ENCODE peak calls at places on chromosomes 6 and 20, in six cellular contexts. I is HCT116, P is neural progenitor cell, F is IMR-90, Z is Karpas-422, B is neuronal stem cell. H is an unnamed sample.

GRCh38 chr20:63857751-63858392 is 3.4 kb upstream of the ABHD16B start:
- DNase-seq in I (no peak), P (no peak), F (no peak), Z (peak), B (no peak), H (peak)

GRCh38 chr6:154605207-154605877 is 94.9 kb upstream of the CNKSR3 start:
- DNase-seq in I (no peak), P (no peak), F (no peak), Z (no peak), B (no peak), H (no peak)

GRCh38 chr6:169454204-169454871 is 200.7 kb upstream of the THBS2 start:
- DNase-seq in I (no peak), P (no peak), F (peak), Z (no peak), B (no peak), H (peak)

GRCh38 chr6:20117474-20117873 is 94.8 kb downstream of the MBOAT1 start:
- DNase-seq in I (no peak), P (no peak), F (peak), Z (no peak), B (no peak), H (no peak)

GRCh38 chr20:1390552-1391403 is 2.1 kb downstream of the FKBP1A start:
- DNase-seq in I (no peak), P (no peak), F (no peak), Z (peak), B (no peak), H (no peak)

GRCh38 chr6:158142789-158143188 is 25.3 kb downstream of the SERAC1 start:
- DNase-seq in I (no peak), P (no peak), F (peak), Z (no peak), B (no peak), H (peak)

GRCh38 chr6:113584767-113585166 is 272.4 kb upstream of the MARCKS start:
- DNase-seq in I (no peak), P (peak), F (no peak), Z (no peak), B (peak), H (no peak)

GRCh38 chr6:44805239-44805849 is 417.8 kb downstream of the CDC5L start:
- DNase-seq in I (no peak), P (no peak), F (peak), Z (no peak), B (no peak), H (peak)

DNA sequence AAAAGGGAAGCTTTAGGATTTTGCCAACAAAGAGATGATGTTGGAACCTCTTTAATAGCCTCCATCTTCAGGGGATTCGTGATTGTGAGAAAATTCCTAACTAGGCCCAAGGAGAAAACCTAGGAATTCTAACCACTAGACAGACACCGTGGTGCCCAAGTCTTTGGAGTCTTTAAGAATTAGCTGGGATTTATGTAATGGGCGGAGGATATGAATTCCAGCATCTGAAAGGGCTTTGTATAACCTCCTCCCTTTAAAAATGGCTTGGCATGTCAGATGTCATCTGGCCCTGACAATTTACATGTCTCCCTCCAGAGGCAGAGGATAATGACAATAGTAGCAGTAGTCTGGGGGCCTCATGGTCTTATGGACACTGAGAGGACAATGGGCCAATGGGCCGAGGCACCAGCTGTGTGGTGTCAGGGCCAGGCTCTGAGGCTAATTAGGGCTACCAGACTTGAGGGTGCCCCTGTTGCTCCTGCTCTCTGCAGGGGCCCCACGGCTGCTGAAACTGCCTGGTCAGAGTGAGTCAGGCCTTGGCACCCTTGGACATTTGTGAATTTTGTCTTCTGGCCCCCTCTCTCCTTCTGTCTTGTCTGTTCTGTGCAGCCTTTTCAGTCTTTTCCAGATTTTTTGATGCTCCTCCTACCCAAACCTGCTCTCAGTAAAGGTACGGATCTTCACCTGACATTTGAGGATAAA is 113.9 kb downstream of the EDN1 start:
- DNase-seq in I (no peak), P (no peak), F (peak), Z (no peak), B (no peak), H (peak)
- H2AFZ ChIP-seq in I (no peak), P (peak), F (peak), Z (no peak), B (no peak), H (no peak)

GRCh38 chr6:105305521-105305920 is 97.4 kb downstream of the PREP start:
- DNase-seq in I (no peak), P (no peak), F (no peak), Z (no peak), B (no peak), H (no peak)
- H2AFZ ChIP-seq in I (no peak), P (no peak), F (no peak), Z (no peak), B (no peak), H (no peak)

DNA sequence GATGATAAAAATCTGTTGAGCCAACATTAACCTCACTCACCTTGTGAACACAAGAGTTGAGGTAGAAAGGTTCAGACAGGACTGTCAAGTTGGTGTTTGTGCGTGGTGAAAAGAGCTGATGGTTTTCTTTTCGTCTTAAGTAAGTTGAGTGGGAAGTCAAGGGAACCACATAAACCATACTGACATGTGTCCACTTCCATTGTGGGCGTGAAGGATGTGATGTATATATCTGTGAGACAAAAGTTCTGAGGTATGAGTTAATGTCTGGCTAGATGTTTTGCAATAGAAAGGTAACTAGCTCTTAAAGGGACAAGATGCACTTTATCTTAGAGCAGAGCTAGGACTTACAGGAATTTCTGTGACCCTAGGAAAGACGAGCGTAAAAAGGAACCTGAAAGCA is 1272.1 kb upstream of the ADGRB3 start:
- DNase-seq in I (no peak), P (no peak), F (no peak), Z (no peak), B (no peak), H (no peak)
- H2AFZ ChIP-seq in I (no peak), P (no peak), F (no peak), Z (peak), B (no peak), H (no peak)

DNA sequence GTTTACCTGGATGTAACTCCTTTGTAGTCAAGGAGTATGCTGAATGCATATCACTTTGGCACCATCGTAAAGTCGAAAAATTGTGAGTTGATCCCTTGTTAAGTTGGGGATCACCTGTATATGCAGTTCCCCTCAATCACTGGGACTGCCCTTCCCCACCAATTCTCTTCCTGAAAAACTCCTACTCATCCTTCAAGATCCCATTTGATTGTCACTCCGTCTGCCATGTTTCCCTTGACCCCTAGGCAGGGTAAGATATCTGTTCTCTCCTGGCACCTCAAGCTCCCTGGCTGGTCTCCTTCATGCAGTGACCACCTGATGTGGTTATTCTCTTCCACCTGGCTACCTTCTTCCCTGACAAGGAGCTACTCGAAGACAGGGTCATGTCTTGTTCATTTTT is 10.0 kb upstream of the NOL4L start:
- DNase-seq in I (no peak), P (no peak), F (no peak), Z (no peak), B (no peak), H (no peak)
- H2AFZ ChIP-seq in I (no peak), P (no peak), F (no peak), Z (no peak), B (no peak), H (no peak)

DNA sequence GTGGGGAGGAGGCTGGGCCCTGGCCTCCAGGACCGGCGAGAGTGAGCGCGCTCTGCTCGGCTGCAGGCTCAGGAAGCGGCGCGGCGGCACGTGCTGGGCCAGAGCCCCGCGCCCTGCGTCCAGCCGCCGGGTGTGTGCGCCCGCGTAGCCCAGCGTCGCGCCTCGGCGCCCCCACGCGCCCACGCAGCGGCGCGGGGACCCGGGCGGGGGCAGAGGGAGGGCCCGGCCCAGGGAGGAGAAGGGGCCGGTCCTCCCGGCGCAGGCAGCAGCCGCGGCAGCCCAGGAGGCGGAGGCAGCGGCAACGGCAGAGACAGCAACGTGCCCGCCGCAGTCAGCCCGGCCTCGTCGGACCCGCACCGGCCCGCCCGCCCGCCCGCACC is at the start of gene EYA2:
- DNase-seq in I (no peak), P (peak), F (peak), Z (no peak), B (peak), H (peak)
- H2AFZ ChIP-seq in I (no peak), P (peak), F (peak), Z (no peak), B (peak), H (no peak)

GRCh38 chr20:14582855-14583254 is 245.4 kb upstream of the FLRT3 start:
- DNase-seq in I (no peak), P (no peak), F (no peak), Z (no peak), B (no peak), H (no peak)
- H2AFZ ChIP-seq in I (no peak), P (no peak), F (no peak), Z (no peak), B (no peak), H (no peak)

DNA sequence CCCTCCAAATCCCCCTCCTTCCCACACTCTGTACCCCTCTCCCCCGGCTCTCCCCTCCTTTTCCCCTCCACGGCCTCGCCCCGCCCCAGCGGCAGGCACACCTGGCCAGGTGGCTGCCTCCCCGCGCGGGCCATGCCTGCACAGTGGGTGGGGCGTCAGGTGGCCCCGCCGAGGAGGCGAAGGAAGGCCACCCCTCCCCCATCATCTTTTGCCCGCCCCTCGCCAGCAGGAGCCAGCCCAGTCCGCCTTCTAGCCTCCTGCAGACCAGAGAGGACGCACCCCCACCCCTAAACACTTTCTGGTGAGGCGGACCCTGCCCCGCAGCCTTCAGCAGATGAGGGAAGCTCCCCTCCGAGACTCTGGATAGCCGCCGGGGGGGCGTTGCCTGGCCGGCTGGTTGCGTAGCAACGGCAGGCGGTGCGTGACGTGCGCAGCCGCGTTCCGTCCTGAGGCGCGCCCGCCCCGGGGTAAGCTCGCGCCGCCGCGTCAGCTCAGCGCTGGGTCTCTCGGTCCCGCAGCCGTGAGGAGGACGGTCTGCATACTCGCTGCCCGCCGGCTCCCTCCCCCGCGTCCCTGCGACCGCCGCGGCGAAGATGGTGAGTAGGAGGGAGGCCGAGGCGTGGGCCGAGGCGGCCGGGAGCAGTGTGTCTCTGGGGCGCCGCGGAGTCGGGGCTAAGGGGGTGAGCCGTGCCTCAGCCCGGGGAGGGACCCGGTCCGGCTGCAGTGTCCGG is at the start of gene DSTN:
- DNase-seq in I (peak), P (peak), F (peak), Z (peak), B (peak), H (peak)
- H2AFZ ChIP-seq in I (no peak), P (peak), F (peak), Z (peak), B (peak), H (no peak)

GRCh38 chr20:36374995-36375394 is 68.9 kb downstream of the DLGAP4 start:
- DNase-seq in I (no peak), P (no peak), F (no peak), Z (no peak), B (no peak), H (no peak)
- H2AFZ ChIP-seq in I (no peak), P (no peak), F (no peak), Z (no peak), B (no peak), H (no peak)

GRCh38 chr6:137231895-137232294 is 12.7 kb upstream of the IFNGR1 start:
- DNase-seq in I (no peak), P (no peak), F (no peak), Z (no peak), B (no peak), H (no peak)
- H2AFZ ChIP-seq in I (no peak), P (no peak), F (no peak), Z (no peak), B (no peak), H (no peak)

H was measured in fibroblast of lung.